ENCODE peak calls at places on chromosome 1, in seven cellular contexts. One of them, this sample, is unnamed.

GRCh38 chr1:207088731-207089626 is at the start of gene C4BPB:
- DNase-seq in GM12878: no peak
- DNase-seq in K562: no peak
- DNase-seq in SK-N-SH: no peak
- DNase-seq in H1: no peak
- DNase-seq in HepG2: peak; percentile 95
- DNase-seq in HCT116: no peak
- DNase-seq in this sample: peak; percentile 76

GRCh38 chr1:101237229-101237837 is 514 bp downstream of the S1PR1 start:
- DNase-seq in HepG2: no peak
- DNase-seq in H1: no peak
- DNase-seq in GM12878: peak; percentile 45
- DNase-seq in K562: no peak
- DNase-seq in SK-N-SH: peak; percentile 39
- DNase-seq in HCT116: no peak
- DNase-seq in this sample: no peak

GRCh38 chr1:234573711-234574299 is 36.2 kb downstream of the IRF2BP2 start:
- DNase-seq in H1: no peak
- DNase-seq in HepG2: no peak
- DNase-seq in SK-N-SH: no peak
- DNase-seq in GM12878: no peak
- DNase-seq in HCT116: no peak
- DNase-seq in K562: no peak
- DNase-seq in this sample: peak; percentile 50

GRCh38 chr1:207336559-207337467 is 15.3 kb downstream of the CD55 start:
- DNase-seq in HCT116: no peak
- DNase-seq in K562: no peak
- DNase-seq in GM12878: peak; percentile 91
- DNase-seq in HepG2: peak; percentile 58
- DNase-seq in SK-N-SH: no peak
- DNase-seq in H1: no peak
- DNase-seq in this sample: no peak

GRCh38 chr1:89085781-89086180 is 20.8 kb upstream of the GBP1 start:
- DNase-seq in SK-N-SH: peak; percentile 62
- DNase-seq in K562: peak; percentile 71
- DNase-seq in HCT116: peak; percentile 40
- DNase-seq in GM12878: no peak
- DNase-seq in H1: no peak
- DNase-seq in HepG2: peak; percentile 52
- DNase-seq in this sample: peak; percentile 36

GRCh38 chr1:55827350-55827749 is 612.2 kb upstream of the USP24 start:
- DNase-seq in GM12878: no peak
- DNase-seq in HCT116: no peak
- DNase-seq in K562: no peak
- DNase-seq in HepG2: peak; percentile 9
- DNase-seq in H1: no peak
- DNase-seq in SK-N-SH: no peak
- DNase-seq in this sample: no peak

GRCh38 chr1:20137604-20138003 is 1.5 kb upstream of the PLA2G2F start:
- DNase-seq in GM12878: no peak
- DNase-seq in H1: no peak
- DNase-seq in SK-N-SH: no peak
- DNase-seq in HCT116: no peak
- DNase-seq in HepG2: no peak
- DNase-seq in K562: no peak
- DNase-seq in this sample: no peak

GRCh38 chr1:231584117-231584516 is 42.5 kb upstream of the DISC1 start:
- DNase-seq in GM12878: no peak
- DNase-seq in SK-N-SH: peak; percentile 37
- DNase-seq in H1: no peak
- DNase-seq in HCT116: peak; percentile 33
- DNase-seq in HepG2: peak; percentile 47
- DNase-seq in K562: peak; percentile 68
- DNase-seq in this sample: peak; percentile 66

GRCh38 chr1:3630161-3630611 is 5.4 kb downstream of the TPRG1L start:
- DNase-seq in HCT116: no peak
- DNase-seq in K562: no peak
- DNase-seq in GM12878: no peak
- DNase-seq in HepG2: no peak
- DNase-seq in H1: no peak
- DNase-seq in SK-N-SH: no peak
- DNase-seq in this sample: no peak

GRCh38 chr1:41626146-41626545 is 141.7 kb upstream of the EDN2 start:
- DNase-seq in H1: no peak
- DNase-seq in HCT116: no peak
- DNase-seq in K562: no peak
- DNase-seq in SK-N-SH: no peak
- DNase-seq in HepG2: no peak
- DNase-seq in GM12878: no peak
- DNase-seq in this sample: no peak

GRCh38 chr1:208240698-208241355 is 3.4 kb downstream of the PLXNA2 start:
- DNase-seq in GM12878: no peak
- DNase-seq in K562: no peak
- DNase-seq in H1: no peak
- DNase-seq in HCT116: no peak
- DNase-seq in SK-N-SH: no peak
- DNase-seq in HepG2: no peak
- DNase-seq in this sample: no peak

GRCh38 chr1:67339623-67340343 is 32.1 kb downstream of the IL12RB2 start:
- DNase-seq in HepG2: no peak
- DNase-seq in SK-N-SH: no peak
- DNase-seq in K562: peak; percentile 55
- DNase-seq in HCT116: no peak
- DNase-seq in GM12878: peak; percentile 84
- DNase-seq in H1: no peak
- DNase-seq in this sample: no peak

GRCh38 chr1:190373705-190374336 is 103.8 kb downstream of the BRINP3 start:
- DNase-seq in HCT116: peak; percentile 15
- DNase-seq in K562: no peak
- DNase-seq in GM12878: no peak
- DNase-seq in H1: no peak
- DNase-seq in SK-N-SH: peak; percentile 5
- DNase-seq in HepG2: peak; percentile 15
- DNase-seq in this sample: peak; percentile 51

GRCh38 chr1:109499661-109500536 is 6.0 kb downstream of the CYB561D1 start:
- DNase-seq in SK-N-SH: peak; percentile 42
- DNase-seq in GM12878: no peak
- DNase-seq in K562: peak; percentile 81
- DNase-seq in HepG2: peak; percentile 45
- DNase-seq in HCT116: no peak
- DNase-seq in H1: no peak
- DNase-seq in this sample: peak; percentile 59

GRCh38 chr1:17929224-17929623 is 174.1 kb downstream of the ACTL8 start:
- DNase-seq in H1: no peak
- DNase-seq in HepG2: no peak
- DNase-seq in GM12878: no peak
- DNase-seq in SK-N-SH: no peak
- DNase-seq in HCT116: no peak
- DNase-seq in K562: no peak
- DNase-seq in this sample: no peak

GRCh38 chr1:111467805-111468716 is 5.7 kb upstream of the C1orf162 start:
- DNase-seq in K562: peak; percentile 57
- DNase-seq in H1: no peak
- DNase-seq in GM12878: no peak
- DNase-seq in SK-N-SH: no peak
- DNase-seq in HCT116: no peak
- DNase-seq in HepG2: no peak
- DNase-seq in this sample: no peak

GRCh38 chr1:154295408-154296235 is 23.2 kb downstream of the HAX1 start:
- DNase-seq in HepG2: no peak
- DNase-seq in GM12878: no peak
- DNase-seq in SK-N-SH: peak; percentile 34
- DNase-seq in K562: no peak
- DNase-seq in H1: no peak
- DNase-seq in HCT116: peak; percentile 13
- DNase-seq in this sample: peak; percentile 20

GRCh38 chr1:71298633-71299032 is 217.8 kb upstream of the ZRANB2 start:
- DNase-seq in SK-N-SH: no peak
- DNase-seq in GM12878: no peak
- DNase-seq in HCT116: no peak
- DNase-seq in H1: no peak
- DNase-seq in K562: no peak
- DNase-seq in HepG2: no peak
- DNase-seq in this sample: no peak

GRCh38 chr1:86205741-86206140 is 49.2 kb upstream of the COL24A1 start:
- DNase-seq in HepG2: no peak
- DNase-seq in K562: no peak
- DNase-seq in HCT116: no peak
- DNase-seq in SK-N-SH: no peak
- DNase-seq in GM12878: no peak
- DNase-seq in H1: no peak
- DNase-seq in this sample: no peak

GRCh38 chr1:209086486-209087192 is 496.9 kb upstream of the CAMK1G start:
- DNase-seq in K562: no peak
- DNase-seq in GM12878: peak; percentile 77
- DNase-seq in HCT116: no peak
- DNase-seq in SK-N-SH: no peak
- DNase-seq in HepG2: no peak
- DNase-seq in H1: no peak
- DNase-seq in this sample: no peak

GRCh38 chr1:16491056-16491675 is 22.9 kb downstream of the RNU1-1 start:
- DNase-seq in HepG2: no peak
- DNase-seq in SK-N-SH: no peak
- DNase-seq in K562: no peak
- DNase-seq in HCT116: no peak
- DNase-seq in H1: no peak
- DNase-seq in GM12878: no peak
- DNase-seq in this sample: no peak
- TF ChIP-seq JUND in HepG2: no peak
- TF ChIP-seq JUND in SK-N-SH: no peak
- TF ChIP-seq JUND in K562: no peak
- TF ChIP-seq JUND in HCT116: no peak
- TF ChIP-seq JUND in H1: no peak
- TF ChIP-seq JUND in GM12878: no peak
- TF ChIP-seq JUND in this sample: no peak

DNA sequence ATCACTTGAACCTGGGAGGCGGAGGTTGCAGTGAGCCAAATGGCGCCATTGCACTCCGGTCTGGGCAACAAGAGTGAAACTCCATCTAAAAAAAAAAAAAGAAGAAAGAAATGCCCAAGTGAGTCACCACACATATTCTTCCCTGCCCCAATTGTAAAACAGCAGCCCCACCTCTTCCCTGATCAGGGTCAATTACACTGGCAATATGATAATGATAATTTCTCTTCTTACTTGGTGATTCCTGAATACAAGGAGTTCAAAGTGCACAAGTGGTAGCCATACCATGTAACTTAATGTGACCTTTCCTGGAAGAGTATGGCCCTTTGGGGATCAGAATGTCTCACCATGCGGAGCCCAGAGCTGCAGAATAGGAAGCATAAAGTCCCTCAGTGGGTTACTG is 11.8 kb upstream of the CGN start:
- DNase-seq in SK-N-SH: no peak
- DNase-seq in GM12878: no peak
- DNase-seq in HCT116: no peak
- DNase-seq in HepG2: no peak
- DNase-seq in H1: no peak
- DNase-seq in K562: no peak
- DNase-seq in this sample: no peak
- TF ChIP-seq JUND in SK-N-SH: no peak
- TF ChIP-seq JUND in GM12878: no peak
- TF ChIP-seq JUND in HCT116: no peak
- TF ChIP-seq JUND in HepG2: no peak
- TF ChIP-seq JUND in H1: no peak
- TF ChIP-seq JUND in K562: no peak
- TF ChIP-seq JUND in this sample: no peak

DNA sequence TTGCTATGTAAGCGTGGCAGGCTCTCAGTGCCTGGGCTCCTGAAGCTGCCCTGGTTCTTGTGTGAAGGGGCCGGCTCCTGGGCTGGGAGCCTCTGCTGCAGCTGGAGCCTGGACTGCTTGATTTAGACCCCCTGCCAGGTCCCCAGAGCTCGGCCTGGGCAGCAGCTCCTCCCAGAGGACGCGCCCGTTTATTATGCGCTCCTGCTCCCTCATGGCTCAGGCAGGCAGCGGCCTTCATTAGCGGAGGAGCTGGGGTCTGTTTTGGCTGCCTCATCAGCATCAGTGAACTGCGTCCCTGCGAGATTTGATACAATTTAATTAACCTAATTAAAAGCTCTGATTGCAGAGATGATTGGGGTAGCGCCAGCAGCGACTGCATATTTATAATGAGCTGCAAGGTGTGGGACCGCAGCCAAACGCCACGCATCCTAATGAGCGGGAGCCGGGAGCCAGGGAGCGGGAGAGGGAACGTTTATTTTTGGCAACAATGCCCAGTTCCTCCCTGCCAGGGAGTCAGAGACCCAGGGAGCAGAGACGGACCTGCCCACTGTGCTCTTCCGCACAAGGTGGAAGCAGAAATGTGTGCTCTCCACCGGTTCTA is 16.6 kb downstream of the UTP11 start:
- DNase-seq in H1: no peak
- DNase-seq in GM12878: no peak
- DNase-seq in HepG2: no peak
- DNase-seq in SK-N-SH: peak; percentile 87
- DNase-seq in K562: peak; percentile 57
- DNase-seq in HCT116: no peak
- DNase-seq in this sample: no peak
- TF ChIP-seq JUND in H1: no peak
- TF ChIP-seq JUND in GM12878: no peak
- TF ChIP-seq JUND in HepG2: no peak
- TF ChIP-seq JUND in SK-N-SH: no peak
- TF ChIP-seq JUND in K562: no peak
- TF ChIP-seq JUND in HCT116: no peak
- TF ChIP-seq JUND in this sample: no peak

GRCh38 chr1:91653183-91653582 is 152.5 kb downstream of the CDC7 start:
- DNase-seq in GM12878: peak; percentile 20
- DNase-seq in H1: no peak
- DNase-seq in SK-N-SH: no peak
- DNase-seq in HepG2: no peak
- DNase-seq in K562: no peak
- DNase-seq in HCT116: no peak
- DNase-seq in this sample: no peak

GRCh38 chr1:91650764-91651163 is 150.1 kb downstream of the CDC7 start:
- DNase-seq in HepG2: no peak
- DNase-seq in GM12878: no peak
- DNase-seq in HCT116: no peak
- DNase-seq in K562: peak; percentile 47
- DNase-seq in H1: no peak
- DNase-seq in SK-N-SH: no peak
- DNase-seq in this sample: no peak

GRCh38 chr1:91655912-91656449 is 155.3 kb downstream of the CDC7 start:
- DNase-seq in H1: no peak
- DNase-seq in HCT116: no peak
- DNase-seq in HepG2: no peak
- DNase-seq in K562: peak; percentile 56
- DNase-seq in SK-N-SH: no peak
- DNase-seq in GM12878: no peak
- DNase-seq in this sample: no peak

GRCh38 chr1:91651243-91651642 is 150.6 kb downstream of the CDC7 start:
- DNase-seq in H1: no peak
- DNase-seq in HCT116: no peak
- DNase-seq in K562: no peak
- DNase-seq in HepG2: no peak
- DNase-seq in GM12878: no peak
- DNase-seq in SK-N-SH: no peak
- DNase-seq in this sample: no peak

DNA sequence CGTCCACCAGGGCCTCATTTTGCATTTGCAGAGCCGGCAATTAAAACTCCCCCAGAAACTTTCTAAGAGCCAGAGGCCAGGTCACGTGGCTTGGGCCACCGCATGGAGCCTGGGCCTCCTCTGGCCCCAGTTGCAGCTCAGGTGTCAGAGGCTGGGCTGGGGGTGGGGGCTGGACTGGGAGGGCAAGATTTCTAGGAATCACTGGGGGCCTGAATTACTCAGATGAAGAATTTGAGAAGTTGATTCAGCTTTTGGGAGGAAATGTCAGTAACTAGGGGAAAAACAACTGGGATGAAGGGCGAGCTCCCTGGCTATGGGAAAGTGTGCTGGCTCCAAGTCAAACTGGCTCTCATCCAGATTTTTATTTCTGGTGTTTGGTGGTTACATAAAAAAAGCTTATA is 151.0 kb downstream of the CDC7 start:
- DNase-seq in GM12878: no peak
- DNase-seq in H1: no peak
- DNase-seq in SK-N-SH: no peak
- DNase-seq in K562: peak; percentile 64
- DNase-seq in HepG2: no peak
- DNase-seq in HCT116: no peak
- DNase-seq in this sample: no peak
- TF ChIP-seq JUND in GM12878: no peak
- TF ChIP-seq JUND in H1: no peak
- TF ChIP-seq JUND in SK-N-SH: no peak
- TF ChIP-seq JUND in K562: no peak
- TF ChIP-seq JUND in HepG2: no peak
- TF ChIP-seq JUND in HCT116: no peak
- TF ChIP-seq JUND in this sample: no peak

This sample was measured in T47D.